ENCODE peak calls at places on chromosomes 16 and 17, in seven cellular contexts. V is H1, S is mesenchymal stem cell, F is H9, C is IMR-90, E is neuronal stem cell, U is mesendoderm. H is an unnamed sample.

GRCh38 chr17:31830971-31831755 is 27.9 kb downstream of the COPRS start:
- DNase-seq in V (no peak), S (peak), F (no peak), C (peak), E (no peak), U (no peak), H (no peak)

GRCh38 chr16:54932737-54933254 is 2.1 kb downstream of the IRX5 start:
- DNase-seq in V (no peak), S (no peak), F (peak), C (no peak), E (peak), U (peak), H (no peak)

GRCh38 chr17:35898283-35899070 is 18.3 kb upstream of the CCL5 start:
- DNase-seq in V (no peak), S (no peak), F (no peak), C (no peak), E (no peak), U (no peak), H (no peak)

GRCh38 chr17:68910256-68910705 is 44.9 kb downstream of the ABCA8 start:
- DNase-seq in V (no peak), S (peak), F (no peak), C (peak), E (no peak), U (peak), H (no peak)

GRCh38 chr17:21530841-21531240 is 154.7 kb downstream of the KCNJ12 start:
- DNase-seq in V (no peak), S (no peak), F (no peak), C (no peak), E (no peak), U (no peak), H (no peak)

GRCh38 chr17:67506966-67507365 is 129.9 kb downstream of the PITPNC1 start:
- DNase-seq in V (no peak), S (peak), F (no peak), C (peak), E (no peak), U (no peak), H (peak)

GRCh38 chr16:70433456-70434103 is 5.3 kb downstream of the ST3GAL2 start:
- DNase-seq in V (no peak), S (peak), F (no peak), C (peak), E (no peak), U (no peak), H (no peak)

GRCh38 chr17:2610640-2611175 is 17.3 kb downstream of the PAFAH1B1 start:
- DNase-seq in V (no peak), S (no peak), F (no peak), C (no peak), E (no peak), U (no peak), H (no peak)

GRCh38 chr17:48598727-48599126 is 5.1 kb upstream of the HOXB5 start:
- DNase-seq in V (no peak), S (no peak), F (no peak), C (no peak), E (no peak), U (no peak), H (no peak)

GRCh38 chr17:67467500-67468481 is 90.7 kb downstream of the PITPNC1 start:
- DNase-seq in V (no peak), S (no peak), F (no peak), C (no peak), E (no peak), U (no peak), H (no peak)

GRCh38 chr17:6505425-6506142 is 50.8 kb downstream of the PITPNM3 start:
- DNase-seq in V (no peak), S (no peak), F (peak), C (peak), E (no peak), U (peak), H (peak)

GRCh38 chr17:27756467-27757371 is 43.6 kb downstream of the NOS2 start:
- DNase-seq in V (no peak), S (peak), F (peak), C (peak), E (peak), U (peak), H (peak)

GRCh38 chr17:51355314-51356083 is 95.2 kb downstream of the UTP18 start:
- DNase-seq in V (no peak), S (no peak), F (no peak), C (no peak), E (no peak), U (no peak), H (no peak)

GRCh38 chr16:20740901-20741491 is 622 bp downstream of the THUMPD1 start:
- DNase-seq in V (peak), S (peak), F (peak), C (peak), E (peak), U (peak), H (peak)

GRCh38 chr16:63228259-63228658 is 1192.0 kb upstream of the CDH8 start:
- DNase-seq in V (no peak), S (no peak), F (no peak), C (no peak), E (no peak), U (no peak), H (no peak)

GRCh38 chr17:55811536-55811935 is 60.7 kb downstream of the PCTP start:
- DNase-seq in V (no peak), S (no peak), F (no peak), C (no peak), E (no peak), U (no peak), H (no peak)

GRCh38 chr16:75653926-75654325 is 6.4 kb downstream of the TERF2IP start:
- DNase-seq in V (no peak), S (no peak), F (no peak), C (peak), E (no peak), U (no peak), H (no peak)

GRCh38 chr17:17533901-17534441 is 37.8 kb upstream of the RASD1 start:
- DNase-seq in V (no peak), S (no peak), F (no peak), C (no peak), E (no peak), U (no peak), H (no peak)

GRCh38 chr16:69217433-69217832 is 30.5 kb downstream of the SNTB2 start:
- DNase-seq in V (no peak), S (peak), F (no peak), C (peak), E (no peak), U (no peak), H (no peak)

GRCh38 chr17:66982011-66982508 is 17.6 kb downstream of the CACNG4 start:
- DNase-seq in V (no peak), S (no peak), F (no peak), C (no peak), E (no peak), U (no peak), H (no peak)

GRCh38 chr16:75238132-75238852 is 13.1 kb downstream of the BCAR1 start:
- DNase-seq in V (no peak), S (peak), F (peak), C (peak), E (no peak), U (no peak), H (no peak)

GRCh38 chr17:913207-913606 is 66.4 kb downstream of the NXN start:
- DNase-seq in V (no peak), S (no peak), F (no peak), C (no peak), E (no peak), U (no peak), H (no peak)

GRCh38 chr16:2090481-2090797 is 42.7 kb downstream of the TSC2 start:
- DNase-seq in V (no peak), S (no peak), F (no peak), C (no peak), E (no peak), U (no peak), H (no peak)

GRCh38 chr17:13601776-13602551 is at the start of gene HS3ST3A1:
- DNase-seq in V (peak), S (peak), F (peak), C (peak), E (peak), U (peak), H (peak)

GRCh38 chr17:36072431-36073121 is 8.5 kb downstream of the CCL18 start:
- DNase-seq in V (peak), S (peak), F (peak), C (peak), E (peak), U (peak), H (peak)

GRCh38 chr17:45317113-45317820 is 447 bp upstream of the MAP3K14 start:
- DNase-seq in V (peak), S (peak), F (peak), C (peak), E (peak), U (peak), H (peak)

GRCh38 chr16:57998484-57998883 is 2.0 kb downstream of the ZNF319 start:
- DNase-seq in V (no peak), S (peak), F (peak), C (no peak), E (no peak), U (peak), H (peak)

GRCh38 chr16:8924214-8924613 is 39.5 kb downstream of the USP7 start:
- DNase-seq in V (no peak), S (no peak), F (no peak), C (no peak), E (no peak), U (no peak), H (no peak)

GRCh38 chr17:29838961-29839360 is 91.1 kb downstream of the SSH2 start:
- DNase-seq in V (no peak), S (peak), F (peak), C (peak), E (peak), U (peak), H (peak)

GRCh38 chr17:29590979-29591736 is 1.7 kb upstream of the GIT1 start:
- DNase-seq in V (no peak), S (peak), F (peak), C (peak), E (no peak), U (peak), H (no peak)

GRCh38 chr17:27609606-27610303 is 21.2 kb upstream of the LGALS9 start:
- DNase-seq in V (no peak), S (peak), F (peak), C (peak), E (no peak), U (peak), H (no peak)

GRCh38 chr16:1953734-1954133 is 755 bp downstream of the RPL3L start:
- DNase-seq in V (no peak), S (no peak), F (no peak), C (no peak), E (no peak), U (no peak), H (no peak)

GRCh38 chr17:67912656-67913055 is 83.6 kb downstream of the C17orf58 start:
- DNase-seq in V (no peak), S (no peak), F (no peak), C (no peak), E (no peak), U (no peak), H (no peak)

GRCh38 chr17:41057547-41057946 is 2.4 kb downstream of the KRTAP2-3 start:
- DNase-seq in V (no peak), S (no peak), F (no peak), C (no peak), E (no peak), U (no peak), H (no peak)

GRCh38 chr16:22318690-22319358 is 21.6 kb downstream of the POLR3E start:
- DNase-seq in V (no peak), S (peak), F (peak), C (peak), E (no peak), U (peak), H (peak)

GRCh38 chr17:42354956-42355843 is 33.0 kb downstream of the STAT3 start:
- DNase-seq in V (no peak), S (peak), F (no peak), C (no peak), E (no peak), U (no peak), H (no peak)

GRCh38 chr16:84840687-84841627 is 21.2 kb downstream of the CRISPLD2 start:
- DNase-seq in V (no peak), S (no peak), F (no peak), C (no peak), E (no peak), U (no peak), H (no peak)
- H2BK120ac ChIP-seq in V (no peak), S (no peak), F (no peak), C (peak), E (no peak), U (no peak), H (peak)

DNA sequence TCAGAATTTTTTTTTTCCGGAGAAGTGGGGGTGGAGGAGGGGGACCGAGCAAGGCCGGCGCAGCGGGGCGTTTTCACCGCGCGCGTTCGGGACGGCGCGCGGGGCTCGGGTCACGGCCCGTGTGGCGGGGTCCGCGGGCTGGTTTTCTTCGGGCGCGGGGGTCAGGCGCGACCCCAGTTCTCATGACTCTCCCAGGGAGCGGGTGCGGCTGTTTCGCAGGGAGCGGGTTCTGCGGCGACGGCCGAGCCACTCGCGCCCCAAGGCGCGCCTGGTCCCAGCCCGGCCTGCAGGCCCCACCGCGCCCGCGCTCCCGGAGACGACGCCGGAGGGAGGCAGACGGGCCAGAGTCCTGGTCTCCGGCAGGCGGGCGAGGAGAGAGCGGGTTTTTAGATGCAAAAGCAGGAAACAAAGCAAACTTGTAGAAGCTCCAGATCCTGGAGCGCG is 1.0 kb downstream of the BAHCC1 start:
- DNase-seq in V (no peak), S (no peak), F (no peak), C (no peak), E (no peak), U (no peak), H (no peak)
- H2BK120ac ChIP-seq in V (no peak), S (peak), F (no peak), C (peak), E (peak), U (peak), H (peak)

GRCh38 chr16:17215306-17215705 is 255.5 kb downstream of the XYLT1 start:
- DNase-seq in V (no peak), S (no peak), F (no peak), C (no peak), E (no peak), U (no peak), H (peak)
- H2BK120ac ChIP-seq in V (no peak), S (no peak), F (no peak), C (no peak), E (no peak), U (no peak), H (no peak)

GRCh38 chr17:78969865-78970264 is 9.9 kb downstream of the LGALS3BP start:
- DNase-seq in V (no peak), S (no peak), F (no peak), C (no peak), E (no peak), U (no peak), H (no peak)
- H2BK120ac ChIP-seq in V (no peak), S (no peak), F (no peak), C (no peak), E (no peak), U (no peak), H (no peak)

GRCh38 chr16:23595246-23595950 is 718 bp downstream of the NDUFAB1 start:
- DNase-seq in V (no peak), S (peak), F (no peak), C (no peak), E (no peak), U (peak), H (peak)

GRCh38 chr16:23590181-23590580 is 5.9 kb downstream of the NDUFAB1 start:
- DNase-seq in V (no peak), S (no peak), F (no peak), C (no peak), E (no peak), U (no peak), H (no peak)

GRCh38 chr16:23595951-23596720 is at the start of gene NDUFAB1:
- DNase-seq in V (peak), S (peak), F (peak), C (peak), E (peak), U (peak), H (peak)

GRCh38 chr16:23597003-23597756 is 1.1 kb upstream of the NDUFAB1 start:
- DNase-seq in V (peak), S (no peak), F (peak), C (no peak), E (no peak), U (peak), H (peak)

DNA sequence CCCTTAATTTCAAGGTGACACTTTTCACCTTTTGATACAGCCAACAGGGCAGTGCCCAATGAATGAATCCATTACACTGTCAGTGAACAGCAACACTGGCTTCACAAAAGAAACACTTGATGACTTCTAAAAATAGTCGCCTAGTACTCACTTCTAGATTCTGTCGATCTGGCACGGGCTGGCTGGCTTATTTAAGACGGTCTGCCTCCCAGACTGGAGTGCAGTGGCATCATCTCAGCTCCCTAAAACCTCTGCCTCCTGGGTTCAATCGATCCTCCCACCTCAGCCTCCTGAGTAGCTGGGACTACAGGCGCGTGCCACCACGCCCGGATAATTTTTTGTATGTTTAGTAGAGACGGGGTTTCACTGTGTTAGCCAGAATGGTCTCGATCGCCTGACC is 1.9 kb downstream of the NDUFAB1 start:
- DNase-seq in V (no peak), S (no peak), F (no peak), C (no peak), E (no peak), U (no peak), H (no peak)
- H2BK120ac ChIP-seq in V (no peak), S (no peak), F (no peak), C (no peak), E (no peak), U (no peak), H (no peak)

GRCh38 chr16:65817066-65817465 is 549.4 kb upstream of the CDH5 start:
- DNase-seq in V (peak), S (no peak), F (peak), C (no peak), E (no peak), U (no peak), H (no peak)
- H2BK120ac ChIP-seq in V (no peak), S (no peak), F (no peak), C (no peak), E (no peak), U (no peak), H (no peak)

GRCh38 chr16:11886881-11887280 is 28.9 kb downstream of the GSPT1 start:
- DNase-seq in V (no peak), S (no peak), F (no peak), C (no peak), E (no peak), U (no peak), H (peak)

GRCh38 chr16:11893571-11893970 is 22.2 kb downstream of the GSPT1 start:
- DNase-seq in V (no peak), S (no peak), F (no peak), C (no peak), E (no peak), U (no peak), H (no peak)

DNA sequence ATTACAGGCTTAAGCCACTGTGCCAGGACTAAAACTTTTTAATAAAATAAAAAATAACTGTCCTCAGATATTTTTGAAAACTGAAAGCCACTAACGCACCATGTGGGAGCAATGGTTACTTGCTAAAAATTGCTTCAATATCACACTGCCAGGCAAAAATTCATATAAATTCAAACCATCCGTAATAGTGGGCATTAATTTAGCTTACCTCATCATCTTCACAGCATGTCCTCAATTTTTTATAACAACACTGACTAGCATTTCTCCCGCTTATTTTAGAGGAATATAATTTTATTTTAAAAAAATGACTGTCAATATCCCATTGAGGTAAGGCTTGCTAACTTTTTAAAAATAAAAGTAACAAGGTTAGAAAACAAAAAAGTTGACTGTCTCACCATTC is 25.5 kb downstream of the GSPT1 start:
- DNase-seq in V (no peak), S (no peak), F (no peak), C (no peak), E (no peak), U (no peak), H (no peak)
- H2BK120ac ChIP-seq in V (no peak), S (no peak), F (no peak), C (no peak), E (no peak), U (no peak), H (no peak)